ENCODE peak calls at places on chromosomes 2 and 18, in five cellular contexts. D is cardiac septum, E is midbrain, Y is GM12891, Z is HFFc6. L is an unnamed sample.

GRCh38 chr2:129802290-129802689 is 177.2 kb upstream of the RAB6C start:
- DNase-seq in D (no peak), Y (no peak), E (no peak), Z (no peak), L (no peak)

GRCh38 chr2:170816499-170817246 is at the start of gene GAD1:
- DNase-seq in Z (peak), Y (no peak), E (peak), D (peak), L (peak)

GRCh38 chr2:45755585-45756330 is 104.3 kb downstream of the PRKCE start:
- DNase-seq in Z (peak), D (no peak), Y (no peak), E (no peak), L (peak)

GRCh38 chr2:200405599-200406298 is 99.3 kb downstream of the SPATS2L start:
- DNase-seq in Y (no peak), Z (peak), E (no peak), D (no peak), L (peak)

GRCh38 chr18:57209697-57210096 is 62.8 kb downstream of the BOD1L2 start:
- DNase-seq in D (no peak), E (no peak), Z (no peak), Y (no peak), L (no peak)

GRCh38 chr2:11325961-11326691 is 18.3 kb downstream of the ROCK2 start:
- DNase-seq in E (no peak), D (no peak), Z (no peak), Y (no peak), L (no peak)

GRCh38 chr18:72107647-72108046 is 436.5 kb downstream of the CBLN2 start:
- DNase-seq in E (peak), D (no peak), Y (no peak), Z (no peak), L (peak)

GRCh38 chr2:10265328-10266132 is 37.2 kb upstream of the HPCAL1 start:
- DNase-seq in Z (no peak), Y (no peak), E (no peak), D (peak), L (peak)

GRCh38 chr18:62070306-62070705 is 116.5 kb downstream of the PIGN start:
- DNase-seq in E (no peak), Y (no peak), D (no peak), Z (no peak), L (no peak)

GRCh38 chr2:30796723-30797122 is 10.5 kb downstream of the CAPN13 start:
- DNase-seq in D (no peak), E (no peak), Y (no peak), Z (no peak), L (no peak)

GRCh38 chr2:196242131-196242620 is 70.8 kb upstream of the STK17B start:
- DNase-seq in E (peak), D (no peak), Y (no peak), Z (peak), L (no peak)

L was measured in brain microvascular endothelial cell.